ENCODE peak calls at places on chromosomes 16 and 17, in four cellular contexts. One of them, this sample, is unnamed.

GRCh38 chr17:53516643-53517042 is 306.1 kb upstream of the KIF2B start:
- DNase-seq in K562: no peak
- DNase-seq in IMR-90: no peak
- DNase-seq in HepG2: no peak
- DNase-seq in this sample: no peak

GRCh38 chr17:77146882-77147281 is 6.1 kb downstream of the SEC14L1 start:
- DNase-seq in HepG2: no peak
- DNase-seq in IMR-90: no peak
- DNase-seq in K562: no peak
- DNase-seq in this sample: no peak

GRCh38 chr17:8131844-8132441 is 8.0 kb upstream of the HES7 start:
- DNase-seq in K562: no peak
- DNase-seq in IMR-90: no peak
- DNase-seq in HepG2: no peak
- DNase-seq in this sample: no peak

GRCh38 chr17:37568350-37569053 is 40.7 kb downstream of the SYNRG start:
- DNase-seq in K562: no peak
- DNase-seq in IMR-90: peak; percentile 19
- DNase-seq in HepG2: no peak
- DNase-seq in this sample: no peak

GRCh38 chr17:4101127-4101798 is 41.6 kb downstream of the ZZEF1 start:
- DNase-seq in IMR-90: peak; percentile 40
- DNase-seq in HepG2: no peak
- DNase-seq in K562: peak; percentile 45
- DNase-seq in this sample: no peak

GRCh38 chr17:67601897-67602296 is 115.8 kb upstream of the NOL11 start:
- DNase-seq in K562: no peak
- DNase-seq in HepG2: no peak
- DNase-seq in IMR-90: no peak
- DNase-seq in this sample: no peak

GRCh38 chr16:50464325-50465290 is 83.6 kb upstream of the NKD1 start:
- DNase-seq in K562: no peak
- DNase-seq in HepG2: no peak
- DNase-seq in IMR-90: no peak
- DNase-seq in this sample: no peak

GRCh38 chr17:41071606-41072375 is 6.1 kb upstream of the KRTAP2-4 start:
- DNase-seq in IMR-90: no peak
- DNase-seq in K562: no peak
- DNase-seq in HepG2: no peak
- DNase-seq in this sample: no peak

GRCh38 chr17:5740937-5741336 is 156.6 kb upstream of the NLRP1 start:
- DNase-seq in K562: no peak
- DNase-seq in HepG2: no peak
- DNase-seq in IMR-90: no peak
- DNase-seq in this sample: no peak

GRCh38 chr17:556431-556995 is 158.1 kb downstream of the VPS53 start:
- DNase-seq in K562: no peak
- DNase-seq in IMR-90: no peak
- DNase-seq in HepG2: no peak
- DNase-seq in this sample: no peak

GRCh38 chr16:6428861-6429260 is 903.8 kb upstream of the RBFOX1 start:
- DNase-seq in IMR-90: no peak
- DNase-seq in K562: no peak
- DNase-seq in HepG2: no peak
- DNase-seq in this sample: no peak

GRCh38 chr17:31095239-31096105 is 695 bp downstream of the NF1 start:
- DNase-seq in IMR-90: peak; percentile 47
- DNase-seq in K562: peak; percentile 34
- DNase-seq in HepG2: peak; percentile 7
- DNase-seq in this sample: peak; percentile 77

GRCh38 chr16:46976550-46976949 is 3.1 kb upstream of the DNAJA2 start:
- DNase-seq in HepG2: peak; percentile 23
- DNase-seq in IMR-90: no peak
- DNase-seq in K562: no peak
- DNase-seq in this sample: no peak

GRCh38 chr16:19840524-19841110 is 44.0 kb downstream of the GPRC5B start:
- DNase-seq in K562: no peak
- DNase-seq in IMR-90: no peak
- DNase-seq in HepG2: no peak
- DNase-seq in this sample: no peak

GRCh38 chr16:78179666-78180065 is 80.2 kb downstream of the WWOX start:
- DNase-seq in K562: no peak
- DNase-seq in HepG2: peak; percentile 39
- DNase-seq in IMR-90: no peak
- DNase-seq in this sample: no peak

GRCh38 chr16:27450836-27451341 is 48.9 kb downstream of the IL21R start:
- DNase-seq in IMR-90: no peak
- DNase-seq in HepG2: no peak
- DNase-seq in K562: no peak
- DNase-seq in this sample: no peak

GRCh38 chr16:57231821-57232350 is 13.2 kb upstream of the ARL2BP start:
- DNase-seq in HepG2: no peak
- DNase-seq in K562: no peak
- DNase-seq in IMR-90: peak; percentile 1
- DNase-seq in this sample: no peak

GRCh38 chr16:73113326-73113720 is 65.4 kb upstream of the ZFHX3 start:
- DNase-seq in IMR-90: peak; percentile 25
- DNase-seq in HepG2: no peak
- DNase-seq in K562: no peak
- DNase-seq in this sample: no peak

GRCh38 chr16:73966851-73967250 is 329.8 kb upstream of the PSMD7 start:
- DNase-seq in IMR-90: no peak
- DNase-seq in K562: no peak
- DNase-seq in HepG2: no peak
- DNase-seq in this sample: no peak

GRCh38 chr17:37160940-37161339 is 212.2 kb downstream of the AATF start:
- DNase-seq in IMR-90: peak; percentile 57
- DNase-seq in HepG2: no peak
- DNase-seq in K562: no peak
- DNase-seq in this sample: peak; percentile 20

GRCh38 chr17:82120148-82120547 is 22.1 kb upstream of the FASN start:
- DNase-seq in K562: no peak
- DNase-seq in HepG2: no peak
- DNase-seq in IMR-90: peak; percentile 69
- DNase-seq in this sample: no peak

GRCh38 chr16:84369938-84370627 is 1.7 kb downstream of the ATP2C2 start:
- DNase-seq in IMR-90: no peak
- DNase-seq in K562: no peak
- DNase-seq in HepG2: no peak
- DNase-seq in this sample: no peak

GRCh38 chr17:2049333-2050245 is 5.3 kb upstream of the HIC1 start:
- DNase-seq in IMR-90: peak; percentile 77
- DNase-seq in HepG2: no peak
- DNase-seq in K562: peak; percentile 89
- DNase-seq in this sample: peak; percentile 81

GRCh38 chr16:58109330-58109729 is 19.9 kb downstream of the CFAP20 start:
- DNase-seq in HepG2: no peak
- DNase-seq in K562: no peak
- DNase-seq in IMR-90: no peak
- DNase-seq in this sample: no peak

GRCh38 chr17:72792771-72793170 is 299.7 kb downstream of the SLC39A11 start:
- DNase-seq in HepG2: no peak
- DNase-seq in K562: no peak
- DNase-seq in IMR-90: no peak
- DNase-seq in this sample: no peak

GRCh38 chr16:82456683-82457082 is 170.1 kb upstream of the CDH13 start:
- DNase-seq in K562: peak; percentile 60
- DNase-seq in HepG2: peak; percentile 50
- DNase-seq in IMR-90: peak; percentile 36
- DNase-seq in this sample: peak; percentile 64

GRCh38 chr16:64736887-64737286 is 385.0 kb downstream of the CDH11 start:
- DNase-seq in K562: no peak
- DNase-seq in HepG2: no peak
- DNase-seq in IMR-90: no peak
- DNase-seq in this sample: no peak

GRCh38 chr17:1467258-1467657 is 11.2 kb upstream of the CRK start:
- DNase-seq in IMR-90: no peak
- DNase-seq in HepG2: no peak
- DNase-seq in K562: no peak
- DNase-seq in this sample: no peak

GRCh38 chr17:49035470-49036269 is 38.5 kb downstream of the IGF2BP1 start:
- DNase-seq in IMR-90: peak; percentile 17
- DNase-seq in K562: peak; percentile 52
- DNase-seq in HepG2: no peak
- DNase-seq in this sample: peak; percentile 67

GRCh38 chr16:67392301-67393059 is 818 bp downstream of the TPPP3 start:
- DNase-seq in IMR-90: no peak
- DNase-seq in HepG2: no peak
- DNase-seq in K562: no peak
- DNase-seq in this sample: no peak

GRCh38 chr16:67391424-67392300 is 1.6 kb downstream of the TPPP3 start:
- DNase-seq in K562: no peak
- DNase-seq in HepG2: no peak
- DNase-seq in IMR-90: no peak
- DNase-seq in this sample: peak; percentile 43

GRCh38 chr16:67389911-67390815 is 3.1 kb downstream of the TPPP3 start:
- DNase-seq in K562: no peak
- DNase-seq in IMR-90: no peak
- DNase-seq in HepG2: no peak
- DNase-seq in this sample: no peak

GRCh38 chr16:67388591-67388990 is 4.7 kb downstream of the TPPP3 start:
- DNase-seq in HepG2: no peak
- DNase-seq in IMR-90: no peak
- DNase-seq in K562: no peak
- DNase-seq in this sample: no peak

GRCh38 chr16:67390816-67391423 is 2.4 kb downstream of the TPPP3 start:
- DNase-seq in K562: no peak
- DNase-seq in HepG2: no peak
- DNase-seq in IMR-90: no peak
- DNase-seq in this sample: no peak
- TF ChIP-seq MAZ in K562: no peak
- TF ChIP-seq MAZ in HepG2: no peak
- TF ChIP-seq MAZ in IMR-90: no peak
- TF ChIP-seq MAZ in this sample: no peak

GRCh38 chr17:65683428-65683827 is 122.0 kb upstream of the AXIN2 start:
- DNase-seq in HepG2: no peak
- DNase-seq in IMR-90: no peak
- DNase-seq in K562: no peak
- DNase-seq in this sample: no peak

GRCh38 chr17:65688307-65688706 is 126.9 kb upstream of the AXIN2 start:
- DNase-seq in IMR-90: no peak
- DNase-seq in K562: no peak
- DNase-seq in HepG2: no peak
- DNase-seq in this sample: no peak

GRCh38 chr17:65685110-65685509 is 123.7 kb upstream of the AXIN2 start:
- DNase-seq in K562: no peak
- DNase-seq in HepG2: no peak
- DNase-seq in IMR-90: no peak
- DNase-seq in this sample: no peak

GRCh38 chr17:65684631-65685030 is 123.2 kb upstream of the AXIN2 start:
- DNase-seq in IMR-90: peak; percentile 45
- DNase-seq in K562: no peak
- DNase-seq in HepG2: no peak
- DNase-seq in this sample: no peak
- TF ChIP-seq MAZ in IMR-90: no peak
- TF ChIP-seq MAZ in K562: no peak
- TF ChIP-seq MAZ in HepG2: no peak
- TF ChIP-seq MAZ in this sample: no peak

DNA sequence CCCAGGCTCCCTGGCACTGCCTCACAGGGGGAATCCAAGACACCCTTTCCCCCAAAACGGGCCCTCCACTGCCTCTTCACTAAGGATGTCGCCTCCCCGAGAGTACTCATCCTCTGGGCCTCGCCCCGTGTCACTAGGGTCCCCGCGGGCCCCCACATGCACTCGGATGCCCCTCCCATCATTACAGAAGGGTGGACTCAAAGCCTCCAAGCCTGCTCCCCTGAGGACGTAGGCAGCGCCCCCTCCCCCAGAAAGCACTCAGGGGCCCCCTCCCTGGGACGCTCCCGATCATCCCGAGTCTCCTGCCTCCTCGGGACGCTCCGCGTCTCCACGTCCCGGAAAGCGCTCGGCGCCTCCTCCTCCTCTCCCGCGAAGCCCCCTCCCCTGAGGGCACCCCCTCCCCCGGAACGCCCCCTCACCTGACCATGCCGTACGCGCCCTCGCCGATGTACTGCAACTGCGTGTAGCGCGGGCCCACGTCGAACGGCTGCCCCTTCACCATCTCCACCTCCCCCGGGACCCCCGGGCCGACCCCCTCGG is 329 bp downstream of the MAPK3 start:
- DNase-seq in HepG2: no peak
- DNase-seq in K562: no peak
- DNase-seq in IMR-90: no peak
- DNase-seq in this sample: no peak
- TF ChIP-seq MAZ in HepG2: no peak
- TF ChIP-seq MAZ in K562: peak; percentile 46
- TF ChIP-seq MAZ in IMR-90: no peak
- TF ChIP-seq MAZ in this sample: no peak

DNA sequence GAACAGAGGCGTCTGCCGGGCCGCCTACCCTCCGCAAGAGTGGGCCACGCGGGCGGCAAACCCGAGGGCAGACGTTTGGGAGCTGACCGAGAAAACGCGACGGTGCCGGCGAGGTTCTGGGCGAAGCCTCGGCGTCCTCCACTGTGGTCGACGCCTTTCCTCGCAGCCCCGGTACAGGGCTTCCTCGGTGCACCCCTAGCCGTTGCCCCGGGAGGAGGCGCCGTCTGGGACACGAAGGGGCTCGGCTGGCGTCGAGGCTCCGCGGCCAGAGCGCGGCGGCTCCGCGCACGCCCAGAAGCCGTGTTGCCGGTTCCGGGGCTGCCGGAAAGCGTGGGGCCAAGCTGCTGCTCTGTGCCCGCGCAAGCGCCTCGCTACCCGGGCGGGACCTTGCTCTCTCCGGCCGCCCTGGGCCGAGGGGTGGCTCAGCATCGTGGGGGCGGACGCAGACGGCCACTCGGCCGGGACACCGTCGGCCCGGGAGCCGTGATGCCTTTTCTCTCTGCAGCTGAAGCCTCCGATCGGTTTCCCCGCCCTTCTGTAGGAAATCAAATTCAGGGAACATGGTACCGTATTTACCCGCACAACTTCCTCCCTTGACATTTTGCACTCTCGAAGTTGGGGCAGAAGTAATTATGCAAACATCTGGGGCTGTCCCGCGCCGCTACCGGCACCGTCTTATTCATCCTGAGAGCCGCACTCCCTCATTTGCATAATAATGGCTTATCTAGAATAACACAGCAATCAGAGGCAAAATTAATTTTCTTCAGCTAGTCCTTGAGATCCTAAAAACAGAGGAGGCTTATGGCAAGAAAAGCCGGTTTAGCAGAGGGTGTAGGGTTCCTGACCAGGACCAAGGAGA is 7.3 kb upstream of the CBX8 start:
- DNase-seq in IMR-90: no peak
- DNase-seq in K562: no peak
- DNase-seq in HepG2: no peak
- DNase-seq in this sample: no peak
- TF ChIP-seq MAZ in IMR-90: no peak
- TF ChIP-seq MAZ in K562: no peak
- TF ChIP-seq MAZ in HepG2: no peak
- TF ChIP-seq MAZ in this sample: no peak

DNA sequence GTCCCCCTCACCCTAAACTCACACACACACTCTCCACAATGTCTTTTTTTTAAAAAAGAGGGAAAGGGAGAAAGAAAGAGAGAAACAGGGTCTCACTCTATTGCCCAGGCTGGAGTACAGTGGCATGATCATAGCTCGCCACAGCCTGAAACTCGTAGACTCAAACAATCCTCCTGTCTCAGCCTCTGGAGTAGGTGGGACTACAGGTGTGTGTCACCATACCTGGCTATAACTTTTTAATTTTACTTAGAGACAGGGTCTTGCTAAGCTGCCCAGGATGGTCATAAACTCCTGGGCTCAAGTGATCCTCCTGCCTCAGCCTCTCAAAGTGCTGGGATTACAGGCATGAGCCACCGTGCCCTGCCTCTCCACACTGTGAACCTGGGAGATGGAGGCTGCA is 24.9 kb downstream of the LITAF start:
- DNase-seq in HepG2: no peak
- DNase-seq in IMR-90: no peak
- DNase-seq in K562: no peak
- DNase-seq in this sample: no peak
- TF ChIP-seq MAZ in HepG2: no peak
- TF ChIP-seq MAZ in IMR-90: no peak
- TF ChIP-seq MAZ in K562: no peak
- TF ChIP-seq MAZ in this sample: no peak